ENCODE peak calls at places on chromosomes 2 and 18, in nine cellular contexts. One of them, this sample, is unnamed.

GRCh38 chr2:205706769-205707375 is 24.6 kb downstream of the NRP2 start:
- DNase-seq in cardiac muscle cell: no peak
- DNase-seq in A549: no peak
- DNase-seq in CD8-positive, alpha-beta T cell: peak
- DNase-seq in lower lobe of right lung: peak
- DNase-seq in transverse colon: peak
- DNase-seq in heart right ventricle: peak
- DNase-seq in aorta: peak
- DNase-seq in ovary: peak
- DNase-seq in this sample: no peak

GRCh38 chr18:73409242-73409641 is 541.5 kb upstream of the NETO1 start:
- DNase-seq in cardiac muscle cell: no peak
- DNase-seq in A549: no peak
- DNase-seq in CD8-positive, alpha-beta T cell: no peak
- DNase-seq in lower lobe of right lung: no peak
- DNase-seq in transverse colon: no peak
- DNase-seq in heart right ventricle: no peak
- DNase-seq in aorta: no peak
- DNase-seq in ovary: no peak
- DNase-seq in this sample: no peak

GRCh38 chr2:53233759-53234547 is 533.7 kb upstream of the CHAC2 start:
- DNase-seq in cardiac muscle cell: no peak
- DNase-seq in A549: no peak
- DNase-seq in CD8-positive, alpha-beta T cell: no peak
- DNase-seq in lower lobe of right lung: no peak
- DNase-seq in transverse colon: no peak
- DNase-seq in heart right ventricle: no peak
- DNase-seq in aorta: no peak
- DNase-seq in ovary: no peak
- DNase-seq in this sample: no peak

GRCh38 chr2:109330056-109330455 is 201.1 kb downstream of the SH3RF3 start:
- DNase-seq in cardiac muscle cell: no peak
- DNase-seq in A549: no peak
- DNase-seq in CD8-positive, alpha-beta T cell: no peak
- DNase-seq in lower lobe of right lung: no peak
- DNase-seq in transverse colon: no peak
- DNase-seq in heart right ventricle: no peak
- DNase-seq in aorta: no peak
- DNase-seq in ovary: no peak
- DNase-seq in this sample: no peak

GRCh38 chr18:44474596-44474995 is 206.1 kb upstream of the SETBP1 start:
- DNase-seq in cardiac muscle cell: no peak
- DNase-seq in A549: no peak
- DNase-seq in CD8-positive, alpha-beta T cell: no peak
- DNase-seq in lower lobe of right lung: no peak
- DNase-seq in transverse colon: no peak
- DNase-seq in heart right ventricle: no peak
- DNase-seq in aorta: no peak
- DNase-seq in ovary: no peak
- DNase-seq in this sample: no peak

GRCh38 chr2:226828164-226828563 is 7.7 kb upstream of the RHBDD1 start:
- DNase-seq in cardiac muscle cell: no peak
- DNase-seq in A549: no peak
- DNase-seq in CD8-positive, alpha-beta T cell: no peak
- DNase-seq in lower lobe of right lung: no peak
- DNase-seq in transverse colon: no peak
- DNase-seq in heart right ventricle: no peak
- DNase-seq in aorta: no peak
- DNase-seq in ovary: no peak
- DNase-seq in this sample: no peak

GRCh38 chr2:198054299-198054698 is 249.9 kb downstream of the PLCL1 start:
- DNase-seq in cardiac muscle cell: peak
- DNase-seq in A549: peak
- DNase-seq in CD8-positive, alpha-beta T cell: peak
- DNase-seq in lower lobe of right lung: no peak
- DNase-seq in transverse colon: peak
- DNase-seq in heart right ventricle: no peak
- DNase-seq in aorta: peak
- DNase-seq in ovary: no peak
- DNase-seq in this sample: no peak

GRCh38 chr2:176636376-176636775 is 367.1 kb downstream of the MTX2 start:
- DNase-seq in cardiac muscle cell: no peak
- DNase-seq in A549: no peak
- DNase-seq in CD8-positive, alpha-beta T cell: no peak
- DNase-seq in lower lobe of right lung: no peak
- DNase-seq in transverse colon: no peak
- DNase-seq in heart right ventricle: no peak
- DNase-seq in aorta: no peak
- DNase-seq in ovary: no peak
- DNase-seq in this sample: no peak

GRCh38 chr18:70156886-70157285 is 48.6 kb downstream of the RTTN start:
- DNase-seq in cardiac muscle cell: no peak
- DNase-seq in A549: no peak
- DNase-seq in CD8-positive, alpha-beta T cell: no peak
- DNase-seq in lower lobe of right lung: no peak
- DNase-seq in transverse colon: no peak
- DNase-seq in heart right ventricle: no peak
- DNase-seq in aorta: no peak
- DNase-seq in ovary: no peak
- DNase-seq in this sample: no peak

GRCh38 chr2:133760366-133760765 is 192.1 kb upstream of the NCKAP5 start:
- DNase-seq in cardiac muscle cell: no peak
- DNase-seq in A549: no peak
- DNase-seq in CD8-positive, alpha-beta T cell: no peak
- DNase-seq in lower lobe of right lung: no peak
- DNase-seq in transverse colon: no peak
- DNase-seq in heart right ventricle: no peak
- DNase-seq in aorta: no peak
- DNase-seq in ovary: no peak
- DNase-seq in this sample: no peak

GRCh38 chr2:16900405-16901025 is 234.9 kb upstream of the CYRIA start:
- DNase-seq in cardiac muscle cell: peak
- DNase-seq in A549: no peak
- DNase-seq in CD8-positive, alpha-beta T cell: no peak
- DNase-seq in lower lobe of right lung: no peak
- DNase-seq in transverse colon: no peak
- DNase-seq in heart right ventricle: no peak
- DNase-seq in aorta: no peak
- DNase-seq in ovary: no peak
- DNase-seq in this sample: no peak

GRCh38 chr2:113133696-113134558 is 6.5 kb downstream of the IL1RN start:
- DNase-seq in cardiac muscle cell: no peak
- DNase-seq in A549: no peak
- DNase-seq in CD8-positive, alpha-beta T cell: no peak
- DNase-seq in lower lobe of right lung: no peak
- DNase-seq in transverse colon: no peak
- DNase-seq in heart right ventricle: no peak
- DNase-seq in aorta: no peak
- DNase-seq in ovary: no peak
- DNase-seq in this sample: peak
- H3K27ac ChIP-seq in cardiac muscle cell: no peak
- H3K27ac ChIP-seq in A549: no peak
- H3K27ac ChIP-seq in CD8-positive, alpha-beta T cell: no peak
- H3K27ac ChIP-seq in lower lobe of right lung: no peak
- H3K27ac ChIP-seq in transverse colon: no peak
- H3K27ac ChIP-seq in heart right ventricle: no peak
- H3K27ac ChIP-seq in aorta: no peak
- H3K27ac ChIP-seq in ovary: no peak
- H3K27ac ChIP-seq in this sample: no peak

GRCh38 chr2:183408562-183408961 is 284.3 kb downstream of the NUP35 start:
- DNase-seq in cardiac muscle cell: no peak
- DNase-seq in A549: no peak
- DNase-seq in CD8-positive, alpha-beta T cell: no peak
- DNase-seq in lower lobe of right lung: no peak
- DNase-seq in transverse colon: no peak
- DNase-seq in heart right ventricle: no peak
- DNase-seq in aorta: no peak
- DNase-seq in ovary: no peak
- DNase-seq in this sample: no peak
- H3K4me3 ChIP-seq in cardiac muscle cell: no peak
- H3K4me3 ChIP-seq in A549: no peak
- H3K4me3 ChIP-seq in CD8-positive, alpha-beta T cell: no peak
- H3K4me3 ChIP-seq in lower lobe of right lung: no peak
- H3K4me3 ChIP-seq in transverse colon: no peak
- H3K4me3 ChIP-seq in heart right ventricle: no peak
- H3K4me3 ChIP-seq in aorta: no peak
- H3K4me3 ChIP-seq in ovary: no peak
- H3K4me3 ChIP-seq in this sample: no peak

GRCh38 chr2:120915670-120916069 is 180.0 kb downstream of the GLI2 start:
- DNase-seq in cardiac muscle cell: no peak
- DNase-seq in A549: no peak
- DNase-seq in CD8-positive, alpha-beta T cell: no peak
- DNase-seq in lower lobe of right lung: peak
- DNase-seq in transverse colon: no peak
- DNase-seq in heart right ventricle: no peak
- DNase-seq in aorta: peak
- DNase-seq in ovary: no peak
- DNase-seq in this sample: no peak
- H3K27ac ChIP-seq in cardiac muscle cell: peak
- H3K27ac ChIP-seq in A549: peak
- H3K27ac ChIP-seq in CD8-positive, alpha-beta T cell: no peak
- H3K27ac ChIP-seq in lower lobe of right lung: no peak
- H3K27ac ChIP-seq in transverse colon: no peak
- H3K27ac ChIP-seq in heart right ventricle: peak
- H3K27ac ChIP-seq in aorta: no peak
- H3K27ac ChIP-seq in ovary: peak
- H3K27ac ChIP-seq in this sample: peak

GRCh38 chr18:29196307-29196706 is 1019.4 kb upstream of the CDH2 start:
- DNase-seq in cardiac muscle cell: no peak
- DNase-seq in A549: no peak
- DNase-seq in CD8-positive, alpha-beta T cell: no peak
- DNase-seq in lower lobe of right lung: no peak
- DNase-seq in transverse colon: no peak
- DNase-seq in heart right ventricle: no peak
- DNase-seq in aorta: no peak
- DNase-seq in ovary: no peak
- DNase-seq in this sample: no peak

GRCh38 chr18:29198834-29199233 is 1021.9 kb upstream of the CDH2 start:
- DNase-seq in cardiac muscle cell: no peak
- DNase-seq in A549: no peak
- DNase-seq in CD8-positive, alpha-beta T cell: no peak
- DNase-seq in lower lobe of right lung: no peak
- DNase-seq in transverse colon: no peak
- DNase-seq in heart right ventricle: no peak
- DNase-seq in aorta: no peak
- DNase-seq in ovary: no peak
- DNase-seq in this sample: no peak
- H3K4me3 ChIP-seq in cardiac muscle cell: no peak
- H3K4me3 ChIP-seq in A549: no peak
- H3K4me3 ChIP-seq in CD8-positive, alpha-beta T cell: no peak
- H3K4me3 ChIP-seq in lower lobe of right lung: no peak
- H3K4me3 ChIP-seq in transverse colon: no peak
- H3K4me3 ChIP-seq in heart right ventricle: no peak
- H3K4me3 ChIP-seq in aorta: no peak
- H3K4me3 ChIP-seq in ovary: no peak
- H3K4me3 ChIP-seq in this sample: no peak

GRCh38 chr2:9373047-9373446 is 50.3 kb downstream of the ITGB1BP1 start:
- DNase-seq in cardiac muscle cell: no peak
- DNase-seq in A549: no peak
- DNase-seq in CD8-positive, alpha-beta T cell: no peak
- DNase-seq in lower lobe of right lung: no peak
- DNase-seq in transverse colon: no peak
- DNase-seq in heart right ventricle: no peak
- DNase-seq in aorta: no peak
- DNase-seq in ovary: no peak
- DNase-seq in this sample: no peak

GRCh38 chr2:9374071-9374730 is 49.1 kb downstream of the ITGB1BP1 start:
- DNase-seq in cardiac muscle cell: no peak
- DNase-seq in A549: no peak
- DNase-seq in CD8-positive, alpha-beta T cell: no peak
- DNase-seq in lower lobe of right lung: no peak
- DNase-seq in transverse colon: no peak
- DNase-seq in heart right ventricle: no peak
- DNase-seq in aorta: no peak
- DNase-seq in ovary: no peak
- DNase-seq in this sample: no peak

GRCh38 chr2:9366041-9366440 is 57.3 kb downstream of the ITGB1BP1 start:
- DNase-seq in cardiac muscle cell: no peak
- DNase-seq in A549: no peak
- DNase-seq in CD8-positive, alpha-beta T cell: no peak
- DNase-seq in lower lobe of right lung: no peak
- DNase-seq in transverse colon: no peak
- DNase-seq in heart right ventricle: no peak
- DNase-seq in aorta: no peak
- DNase-seq in ovary: no peak
- DNase-seq in this sample: no peak

GRCh38 chr2:9373505-9373904 is 49.8 kb downstream of the ITGB1BP1 start:
- DNase-seq in cardiac muscle cell: no peak
- DNase-seq in A549: no peak
- DNase-seq in CD8-positive, alpha-beta T cell: no peak
- DNase-seq in lower lobe of right lung: no peak
- DNase-seq in transverse colon: no peak
- DNase-seq in heart right ventricle: no peak
- DNase-seq in aorta: no peak
- DNase-seq in ovary: no peak
- DNase-seq in this sample: no peak

GRCh38 chr2:9370746-9371145 is 52.6 kb downstream of the ITGB1BP1 start:
- DNase-seq in cardiac muscle cell: no peak
- DNase-seq in A549: no peak
- DNase-seq in CD8-positive, alpha-beta T cell: no peak
- DNase-seq in lower lobe of right lung: no peak
- DNase-seq in transverse colon: no peak
- DNase-seq in heart right ventricle: no peak
- DNase-seq in aorta: no peak
- DNase-seq in ovary: no peak
- DNase-seq in this sample: no peak
- H3K27ac ChIP-seq in cardiac muscle cell: no peak
- H3K27ac ChIP-seq in A549: no peak
- H3K27ac ChIP-seq in CD8-positive, alpha-beta T cell: no peak
- H3K27ac ChIP-seq in lower lobe of right lung: no peak
- H3K27ac ChIP-seq in transverse colon: no peak
- H3K27ac ChIP-seq in heart right ventricle: no peak
- H3K27ac ChIP-seq in aorta: no peak
- H3K27ac ChIP-seq in ovary: no peak
- H3K27ac ChIP-seq in this sample: no peak

GRCh38 chr2:192196451-192197194 is 1.9 kb upstream of the TMEFF2 start:
- DNase-seq in cardiac muscle cell: no peak
- DNase-seq in A549: no peak
- DNase-seq in CD8-positive, alpha-beta T cell: no peak
- DNase-seq in lower lobe of right lung: no peak
- DNase-seq in transverse colon: no peak
- DNase-seq in heart right ventricle: no peak
- DNase-seq in aorta: no peak
- DNase-seq in ovary: no peak
- DNase-seq in this sample: no peak
- H3K4me3 ChIP-seq in cardiac muscle cell: no peak
- H3K4me3 ChIP-seq in A549: peak
- H3K4me3 ChIP-seq in CD8-positive, alpha-beta T cell: no peak
- H3K4me3 ChIP-seq in lower lobe of right lung: peak
- H3K4me3 ChIP-seq in transverse colon: no peak
- H3K4me3 ChIP-seq in heart right ventricle: peak
- H3K4me3 ChIP-seq in aorta: no peak
- H3K4me3 ChIP-seq in ovary: no peak
- H3K4me3 ChIP-seq in this sample: no peak

GRCh38 chr2:173202570-173202969 is 126.9 kb downstream of the MAP3K20 start:
- DNase-seq in cardiac muscle cell: no peak
- DNase-seq in A549: no peak
- DNase-seq in CD8-positive, alpha-beta T cell: no peak
- DNase-seq in lower lobe of right lung: no peak
- DNase-seq in transverse colon: no peak
- DNase-seq in heart right ventricle: no peak
- DNase-seq in aorta: no peak
- DNase-seq in ovary: no peak
- DNase-seq in this sample: no peak
- H3K27ac ChIP-seq in cardiac muscle cell: no peak
- H3K27ac ChIP-seq in A549: no peak
- H3K27ac ChIP-seq in CD8-positive, alpha-beta T cell: no peak
- H3K27ac ChIP-seq in lower lobe of right lung: no peak
- H3K27ac ChIP-seq in transverse colon: peak
- H3K27ac ChIP-seq in heart right ventricle: no peak
- H3K27ac ChIP-seq in aorta: no peak
- H3K27ac ChIP-seq in ovary: peak
- H3K27ac ChIP-seq in this sample: peak

This sample was measured in coronary artery.